ENCODE peak calls at places on chromosomes 4 and X, in five cellular contexts. O is naive thymus-derived CD4-positive, alpha-beta T cell; B is stimulated activated naive CD8-positive, alpha-beta T cell treated with anti-CD3 and anti-CD28 coated beads, Interleukin-15, Interleukin-2, amounts not matched to agents 100 U/mL and 50 U/mL, for 24 hours; V is WTC11; T is retina. Z is an unnamed sample.

GRCh38 chrX:47283015-47283771 is 50.4 kb downstream of the USP11 start:
- DNase-seq in V (no peak), T (peak; percentile 58), B (no peak), O (no peak), Z (peak; percentile 64)

GRCh38 chrX:133359466-133359865 is 55.8 kb downstream of the GPC4 start:
- DNase-seq in O (no peak), V (no peak), B (no peak), T (no peak), Z (no peak)

GRCh38 chr4:113522433-113522832 is 239.1 kb downstream of the CAMK2D start:
- DNase-seq in O (no peak), B (no peak), V (no peak), T (no peak), Z (no peak)

GRCh38 chr4:47278631-47279030 is 184.9 kb downstream of the COMMD8 start:
- DNase-seq in B (no peak), V (no peak), O (no peak), T (no peak), Z (peak; percentile 81)

GRCh38 chr4:165514739-165515138 is 135.9 kb downstream of the CPE start:
- DNase-seq in V (no peak), O (no peak), T (no peak), B (no peak), Z (no peak)

GRCh38 chrX:153861733-153862300 is 24.2 kb downstream of the L1CAM start:
- DNase-seq in T (no peak), O (no peak), V (no peak), B (no peak), Z (peak; percentile 68)

GRCh38 chr4:139554726-139555072 is 1.3 kb downstream of the SETD7 start:
- DNase-seq in B (no peak), O (no peak), V (no peak), T (no peak), Z (no peak)

GRCh38 chr4:145840162-145840768 is 98.4 kb downstream of the ZNF827 start:
- DNase-seq in T (no peak), O (peak; percentile 34), B (no peak), V (no peak), Z (peak; percentile 36)

GRCh38 chr4:21952549-21952948 is 4.0 kb upstream of the KCNIP4 start:
- DNase-seq in O (no peak), B (no peak), V (no peak), T (no peak), Z (no peak)

GRCh38 chr4:8699479-8700145 is 107.0 kb downstream of the CPZ start:
- DNase-seq in O (no peak), T (no peak), B (no peak), V (no peak), Z (no peak)

GRCh38 chrX:56233682-56234081 is 1.5 kb downstream of the KLF8 start:
- DNase-seq in O (no peak), B (peak; percentile 3), V (peak; percentile 58), T (peak; percentile 28), Z (peak; percentile 50)

GRCh38 chr4:53782468-53782865 is 191.2 kb upstream of the LNX1 start:
- DNase-seq in V (no peak), T (no peak), O (no peak), B (no peak), Z (no peak)

GRCh38 chr4:146072381-146072780 is 103.1 kb upstream of the LSM6 start:
- DNase-seq in O (no peak), B (no peak), T (no peak), V (no peak), Z (no peak)

GRCh38 chr4:122119739-122120138 is 32.4 kb upstream of the BLTP1 start:
- DNase-seq in B (no peak), T (no peak), V (no peak), O (no peak), Z (no peak)

GRCh38 chr4:12270546-12270945 is 841.9 kb upstream of the HS3ST1 start:
- DNase-seq in B (no peak), O (no peak), T (no peak), V (no peak), Z (no peak)

GRCh38 chrX:106608016-106608415 is 3.8 kb upstream of the RADX start:
- DNase-seq in T (no peak), O (peak; percentile 22), V (no peak), B (peak; percentile 8), Z (no peak)